ENCODE peak calls at places on chromosome 3, in four cellular contexts. Y is astrocyte, R is fibroblast of lung, X is keratinocyte. I is an unnamed sample.

GRCh38 chr3:140766465-140766864 is 88.6 kb downstream of the TRIM42 start:
- DNase-seq in Y (no peak), R (no peak), X (no peak), I (no peak)

GRCh38 chr3:197519801-197520211 is 36.0 kb downstream of the BDH1 start:
- DNase-seq in Y (no peak), R (no peak), X (no peak), I (no peak)

GRCh38 chr3:101200461-101200860 is 119.9 kb downstream of the IMPG2 start:
- DNase-seq in Y (no peak), R (no peak), X (no peak), I (no peak)

GRCh38 chr3:10357592-10358308 is 36.8 kb upstream of the SEC13 start:
- DNase-seq in Y (peak), R (peak), X (no peak), I (peak)

GRCh38 chr3:63344676-63345075 is 66.6 kb downstream of the SYNPR start:
- DNase-seq in Y (no peak), R (no peak), X (no peak), I (no peak)

GRCh38 chr3:164451083-164451910 is 627.0 kb downstream of the SI start:
- DNase-seq in Y (no peak), R (no peak), X (no peak), I (peak)

GRCh38 chr3:155228636-155229035 is 64.8 kb downstream of the STRIT1 start:
- DNase-seq in Y (no peak), R (no peak), X (no peak), I (no peak)

GRCh38 chr3:149152420-149152819 is 23.0 kb downstream of the HPS3 start:
- DNase-seq in Y (peak), R (peak), X (no peak), I (peak)

GRCh38 chr3:56200251-56200650 is 268.0 kb downstream of the ERC2 start:
- DNase-seq in Y (no peak), R (no peak), X (no peak), I (no peak)

GRCh38 chr3:17638351-17638750 is 104.1 kb downstream of the TBC1D5 start:
- DNase-seq in Y (no peak), R (no peak), X (no peak), I (peak)

DNA sequence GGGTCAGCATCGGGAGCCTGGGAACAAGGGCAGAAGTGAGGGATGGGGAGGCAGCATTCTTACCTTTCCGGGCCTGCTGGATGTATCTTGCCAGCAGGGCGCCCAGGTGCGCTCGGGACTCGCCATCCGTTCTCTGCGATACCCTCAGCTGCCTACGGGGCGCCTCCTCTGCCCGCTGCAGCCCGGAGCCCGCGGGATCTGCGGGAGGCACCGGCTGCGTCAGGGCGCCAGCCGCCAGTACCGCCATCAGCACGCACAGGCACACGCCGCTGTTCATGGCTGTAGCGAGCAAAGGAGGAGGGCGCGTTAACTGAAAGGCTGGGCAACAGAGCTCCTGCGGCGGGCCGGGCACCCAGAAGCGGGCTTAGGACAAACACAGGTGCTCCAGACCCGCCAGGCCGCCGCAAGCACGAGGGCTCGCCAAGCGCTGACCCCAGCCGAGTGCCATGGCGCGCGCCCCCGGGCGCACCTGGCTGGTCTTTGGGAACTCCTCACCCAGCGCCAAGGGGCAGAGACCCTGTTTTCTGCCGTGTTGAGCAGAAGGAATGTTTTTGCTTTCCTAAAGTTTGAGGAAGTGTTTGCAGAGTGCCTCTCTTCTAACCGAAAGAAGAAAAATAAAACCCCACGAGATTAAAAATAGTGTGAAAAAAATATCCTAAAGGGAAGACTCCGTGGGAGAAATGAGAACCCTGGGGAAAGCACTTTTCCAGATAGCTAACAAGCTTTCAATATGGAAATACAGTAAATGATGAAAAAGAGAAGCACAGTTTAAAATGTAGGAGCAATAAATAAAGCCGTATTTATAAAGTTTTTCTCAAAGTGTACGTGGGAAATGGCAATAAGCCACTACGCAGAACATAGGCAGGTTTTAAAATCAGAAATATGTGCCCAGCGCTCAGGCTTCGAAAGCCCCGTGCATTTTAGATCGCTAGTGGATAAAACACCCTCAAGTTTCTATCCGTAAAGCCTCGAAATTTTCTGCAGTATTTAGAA is 2.3 kb downstream of the CCK start:
- DNase-seq in Y (no peak), R (no peak), X (no peak), I (peak)
- TF ChIP-seq EZH2 in Y (peak), R (no peak), X (no peak), I (peak)

DNA sequence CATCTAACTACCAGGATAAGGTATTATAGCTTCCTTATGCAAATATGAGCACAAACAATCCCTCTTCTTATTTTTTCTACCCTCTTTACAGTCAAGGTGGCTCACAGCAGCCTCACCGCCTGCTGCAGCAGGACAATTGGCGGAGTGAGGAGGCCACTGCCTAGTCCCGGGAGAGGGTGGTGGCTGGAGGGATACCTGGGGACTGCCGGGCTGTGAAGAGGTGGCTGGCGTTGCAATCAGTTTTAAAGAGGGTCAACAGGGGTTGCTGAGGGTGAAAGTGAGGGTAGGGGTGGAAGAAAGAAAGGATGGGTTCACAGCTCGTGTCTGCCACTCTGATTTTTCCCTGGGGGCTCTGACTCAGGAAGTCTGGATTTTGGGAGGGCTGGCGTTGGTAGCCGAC is 105.1 kb upstream of the SLC6A6 start:
- DNase-seq in Y (no peak), R (no peak), X (no peak), I (no peak)
- TF ChIP-seq EZH2 in Y (no peak), R (no peak), X (no peak), I (no peak)

DNA sequence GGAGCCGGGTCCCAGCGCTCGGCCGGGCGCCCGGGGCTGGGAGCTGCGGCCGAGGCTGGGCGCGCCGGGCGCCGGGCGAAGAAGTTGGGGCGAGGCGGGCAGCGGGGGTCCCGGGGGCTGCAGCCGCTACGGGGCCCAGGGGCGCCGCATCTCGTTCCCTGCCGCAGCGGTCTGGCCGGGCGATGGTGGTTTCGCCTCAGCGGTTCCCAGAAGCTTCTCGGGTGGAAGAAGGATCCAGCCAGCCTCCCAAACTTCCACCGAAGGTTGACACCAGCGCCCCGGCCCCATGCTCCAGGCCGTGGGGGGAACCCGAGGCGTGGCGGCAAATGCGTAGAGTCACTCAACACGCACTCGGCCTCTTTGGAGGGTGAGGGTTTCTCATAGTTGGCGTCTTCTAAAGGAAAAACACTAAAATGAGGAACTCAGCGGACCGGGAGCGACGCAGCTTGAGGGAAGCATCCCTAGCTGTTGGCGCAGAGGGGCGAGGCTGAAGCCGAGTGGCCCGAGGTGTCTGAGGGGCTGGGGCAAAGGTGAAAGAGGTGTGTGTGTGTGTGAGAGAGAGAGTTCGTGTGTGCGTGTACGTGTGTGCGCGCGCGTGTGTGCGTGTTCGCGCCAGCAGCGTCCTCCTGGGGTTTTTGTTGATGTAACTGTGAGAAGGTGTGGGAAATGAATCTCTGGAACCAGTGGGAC is 943 bp downstream of the BOC start:
- DNase-seq in Y (no peak), R (peak), X (no peak), I (peak)
- TF ChIP-seq EZH2 in Y (no peak), R (no peak), X (no peak), I (no peak)

GRCh38 chr3:134795776-134796312 is 784 bp downstream of the EPHB1 start:
- DNase-seq in Y (peak), R (peak), X (no peak), I (peak)
- TF ChIP-seq EZH2 in Y (no peak), R (peak), X (no peak), I (no peak)

GRCh38 chr3:5095879-5096278 is 26.2 kb upstream of the ARL8B start:
- DNase-seq in Y (peak), R (peak), X (no peak), I (peak)
- TF ChIP-seq EZH2 in Y (no peak), R (no peak), X (peak), I (no peak)

DNA sequence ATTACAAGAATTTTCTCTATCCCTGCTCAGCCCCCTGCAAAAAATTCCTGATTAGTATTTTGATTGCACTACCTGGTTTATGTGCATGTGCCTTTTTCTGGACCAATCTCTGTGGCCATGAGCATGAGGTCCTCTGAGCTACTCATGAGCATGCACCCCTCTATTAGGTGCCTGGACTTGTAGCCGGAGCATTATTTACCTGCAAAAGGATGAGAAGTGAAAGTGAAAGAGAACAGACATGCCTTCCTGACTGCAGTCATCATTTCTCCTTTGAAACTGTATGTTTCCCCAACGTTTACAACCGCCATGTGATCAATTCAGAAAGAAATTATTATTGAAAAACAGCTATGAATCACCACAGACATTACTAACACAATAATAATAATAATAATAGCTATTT is 1008.8 kb downstream of the ROBO2 start:
- DNase-seq in Y (no peak), R (no peak), X (no peak), I (no peak)
- TF ChIP-seq EZH2 in Y (no peak), R (no peak), X (no peak), I (no peak)

GRCh38 chr3:128486692-128487537 is 6.1 kb downstream of the GATA2 start:
- DNase-seq in Y (no peak), R (peak), X (no peak), I (peak)
- TF ChIP-seq EZH2 in Y (peak), R (peak), X (peak), I (no peak)

DNA sequence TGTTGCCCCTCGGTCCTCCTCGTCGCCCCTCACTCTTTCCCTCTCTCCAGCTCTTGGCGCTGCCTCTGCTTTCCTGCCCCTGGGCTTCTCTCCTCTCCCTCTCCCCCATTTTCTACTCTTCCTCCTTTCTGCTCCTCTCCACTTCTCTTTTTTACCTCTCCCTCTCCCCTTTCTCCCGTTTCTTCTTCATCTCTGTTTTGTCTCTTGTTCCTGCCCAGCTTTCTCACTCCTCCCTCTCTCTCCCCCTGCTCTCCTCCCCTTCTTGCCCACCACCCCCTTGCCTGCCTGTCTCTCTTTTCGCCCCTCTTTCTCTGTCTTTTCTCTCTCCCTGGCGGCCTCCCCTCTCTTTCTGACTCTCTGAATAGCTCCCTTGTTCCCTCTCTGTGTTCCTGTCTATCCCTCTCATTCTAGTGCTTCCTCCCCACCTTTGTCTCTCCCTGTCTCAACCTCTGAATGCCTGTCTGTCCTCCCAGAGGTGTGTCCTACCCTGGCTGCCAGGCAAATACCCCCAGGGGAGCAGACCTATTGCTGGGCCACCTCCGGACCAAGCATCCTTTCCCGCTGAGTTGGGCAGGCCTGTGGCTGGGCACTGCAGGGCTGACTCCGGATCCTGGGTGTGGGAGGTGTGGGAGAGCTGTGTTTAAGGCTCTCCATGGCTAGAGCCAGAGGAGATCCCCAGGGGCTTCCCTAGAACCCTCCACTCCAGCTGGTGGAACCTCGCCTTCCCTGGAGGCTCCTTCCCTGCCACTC is 41.0 kb downstream of the EPHB3 start:
- DNase-seq in Y (no peak), R (no peak), X (peak), I (no peak)
- TF ChIP-seq EZH2 in Y (peak), R (peak), X (no peak), I (no peak)